ENCODE peak calls at places on chromosomes 11 and 22, in four cellular contexts. Y is H9; R is small intestine; V is naive thymus-derived CD4-positive, alpha-beta T cell. E is an unnamed sample.
A peak's percentile ranks its signal among the peaks of the same experiment; 100 is the strongest.

GRCh38 chr11:107719557-107720304 is 7.9 kb upstream of the SLN start:
- DNase-seq in R (no peak), Y (no peak), V (no peak), E (no peak)

GRCh38 chr22:36644333-36644757 is 59.2 kb downstream of the CACNG2 start:
- DNase-seq in R (peak; percentile 27), Y (peak; percentile 69), V (peak; percentile 22), E (no peak)

GRCh38 chr11:75371930-75372876 is 20.7 kb upstream of the ARRB1 start:
- DNase-seq in R (peak; percentile 94), Y (no peak), V (no peak), E (no peak)

GRCh38 chr11:19861171-19861570 is 148.5 kb downstream of the NAV2 start:
- DNase-seq in Y (no peak), V (no peak), R (no peak), E (no peak)

GRCh38 chr11:57217053-57217452 is 20.0 kb downstream of the APLNR start:
- DNase-seq in Y (no peak), R (no peak), V (no peak), E (no peak)

GRCh38 chr22:37432708-37433054 is 5.4 kb upstream of the ELFN2 start:
- DNase-seq in R (no peak), V (no peak), Y (no peak), E (no peak)

GRCh38 chr11:128517457-128518230 is 69.7 kb downstream of the ETS1 start:
- DNase-seq in Y (no peak), V (peak; percentile 1), R (no peak), E (no peak)

GRCh38 chr11:47296045-47296444 is 26.1 kb downstream of the MADD start:
- DNase-seq in R (no peak), Y (no peak), V (no peak), E (no peak)

GRCh38 chr11:43327987-43328386 is 16.2 kb downstream of the API5 start:
- DNase-seq in V (no peak), R (peak; percentile 95), Y (no peak), E (no peak)

GRCh38 chr11:133515075-133515474 is 17.2 kb downstream of the OPCML start:
- DNase-seq in R (no peak), V (no peak), Y (peak; percentile 23), E (no peak)

GRCh38 chr11:57500926-57501325 is 14.6 kb downstream of the SLC43A1 start:
- DNase-seq in Y (no peak), R (no peak), V (no peak), E (no peak)

GRCh38 chr22:32558681-32559355 is 84.2 kb downstream of the FBXO7 start:
- DNase-seq in Y (no peak), V (no peak), R (peak; percentile 63), E (peak; percentile 96)

GRCh38 chr11:31500560-31500959 is 8.9 kb downstream of the IMMP1L start:
- DNase-seq in V (no peak), R (no peak), Y (no peak), E (no peak)

GRCh38 chr11:75576445-75577049 is 14.5 kb downstream of the SERPINH1 start:
- DNase-seq in R (peak; percentile 44), Y (peak; percentile 77), V (no peak), E (no peak)

GRCh38 chr11:11510939-11511338 is 110.9 kb downstream of the GALNT18 start:
- DNase-seq in R (no peak), Y (no peak), V (no peak), E (no peak)

GRCh38 chr22:49784987-49785614 is 42.6 kb downstream of the BRD1 start:
- DNase-seq in R (no peak), V (no peak), Y (no peak), E (no peak)

GRCh38 chr11:7974668-7975067 is 9.4 kb upstream of the NLRP10 start:
- DNase-seq in Y (peak; percentile 53), R (no peak), V (no peak), E (no peak)
- H3K27me3 ChIP-seq in Y (no peaks in the 10 kb centered on the region), R (no peaks in the 10 kb centered on the region), V (no peaks in the 10 kb centered on the region), E (no peaks in the 10 kb centered on the region)

DNA sequence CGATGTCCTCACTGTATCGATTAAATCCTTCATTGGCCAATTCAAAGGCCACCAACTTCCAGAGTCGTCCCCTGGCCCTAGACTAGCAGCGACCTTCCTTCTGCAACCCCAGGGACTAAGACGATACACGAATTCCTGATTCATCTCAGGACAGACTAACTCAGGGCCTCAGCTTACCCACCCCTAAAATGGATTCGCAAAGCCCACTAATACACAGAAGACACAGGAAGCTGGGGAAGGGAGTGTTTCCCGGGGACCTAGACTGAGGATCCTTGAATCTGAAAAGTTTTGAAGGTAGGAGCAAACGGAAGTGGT is 509 bp downstream of the LAMTOR1 start:
- DNase-seq in R (peak; percentile 13), Y (no peak), V (no peak), E (no peak)
- H3K27ac ChIP-seq in R (peak overlapping the region; percentile 80), Y (peak overlapping the region; percentile 34), V (peak overlapping the region; percentile 93), E (peak overlapping the region; percentile 81)

DNA sequence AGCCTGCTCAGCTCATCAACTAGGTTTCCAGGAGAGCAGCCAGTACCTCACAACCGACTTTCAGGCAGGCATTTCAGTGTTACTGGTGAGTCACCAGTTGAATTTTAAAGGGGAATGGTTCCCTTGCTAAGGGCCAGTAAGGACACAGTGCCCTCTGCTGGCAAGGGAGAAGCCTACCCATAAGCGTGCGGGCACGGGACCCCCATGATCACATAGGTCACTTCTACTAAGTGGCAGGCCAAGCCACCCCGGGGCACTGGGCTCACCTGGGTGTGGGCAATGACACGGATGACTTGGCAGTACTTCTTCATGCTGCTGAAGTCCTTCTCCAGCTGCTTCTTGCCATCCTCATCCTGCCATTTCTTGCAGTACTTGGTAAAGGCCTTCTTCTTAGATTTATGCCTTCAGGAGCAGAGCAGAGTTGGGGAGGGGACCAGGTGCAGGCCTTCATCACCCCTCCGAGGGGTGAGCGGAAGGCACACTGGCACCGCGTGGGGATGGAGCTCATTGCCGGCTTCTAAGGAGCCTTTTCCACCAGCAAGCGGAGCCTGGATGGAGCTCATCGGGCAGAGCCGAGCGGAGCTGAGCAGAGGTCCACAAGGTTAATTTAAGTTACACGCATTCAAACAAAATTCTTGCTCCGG is 2.9 kb downstream of the RPL3 start:
- DNase-seq in Y (peak; percentile 88), R (peak; percentile 82), V (peak; percentile 69), E (peak; percentile 80)
- H3K27me3 ChIP-seq in Y (no peaks in the 10 kb centered on the region), R (no peaks in the 10 kb centered on the region), V (no peaks in the 10 kb centered on the region), E (no peaks in the 10 kb centered on the region)

DNA sequence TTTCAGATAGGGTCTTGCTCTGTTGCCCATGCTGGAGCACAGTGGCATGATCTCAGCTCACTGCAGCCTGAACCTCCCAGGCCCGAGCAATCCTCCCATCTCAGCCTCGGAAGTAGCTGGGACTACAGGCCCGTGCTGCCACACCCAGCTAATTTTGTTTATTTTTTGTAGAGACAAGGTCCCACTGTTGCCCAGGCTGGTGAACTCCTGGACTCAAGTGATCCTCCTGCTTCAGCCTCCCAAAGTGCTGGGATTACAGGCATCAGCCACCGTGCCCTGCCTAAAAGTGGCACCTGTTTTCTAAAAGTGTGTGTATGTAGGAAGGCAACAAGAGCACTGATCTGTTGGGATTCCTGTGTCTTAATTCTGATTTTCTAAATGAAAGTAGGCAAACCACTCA is 20.2 kb downstream of the PACS1 start:
- DNase-seq in R (no peak), Y (no peak), V (no peak), E (no peak)
- H3K27ac ChIP-seq in R (no peak overlapping the region), Y (no peak overlapping the region), V (no peak overlapping the region), E (no peak overlapping the region)

DNA sequence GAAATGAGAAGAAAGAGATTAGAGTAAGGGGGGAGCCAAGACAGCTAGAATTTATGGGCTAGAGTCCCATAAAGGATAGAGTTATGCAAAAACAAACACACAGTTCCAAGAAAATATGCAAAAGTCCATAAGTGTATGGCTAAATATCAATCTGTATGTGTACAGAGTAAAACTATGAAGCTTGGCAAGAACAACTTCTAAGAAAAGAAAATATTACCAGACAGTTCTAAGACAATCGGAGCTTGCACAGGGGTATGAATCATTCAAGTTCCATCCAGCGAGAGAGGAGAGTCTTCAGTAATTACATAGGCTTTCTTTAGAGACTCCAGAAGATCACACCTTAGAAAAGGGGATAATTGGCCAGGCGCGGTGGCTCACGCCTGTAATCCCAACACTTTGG is 41.8 kb downstream of the GDPD4 start:
- DNase-seq in Y (no peak), R (no peak), V (no peak), E (no peak)
- H3K27me3 ChIP-seq in Y (no peaks in the 10 kb centered on the region), R (no peaks in the 10 kb centered on the region), V (no peaks in the 10 kb centered on the region), E (no peaks in the 10 kb centered on the region)

GRCh38 chr11:66011785-66012303 is at the start of gene CST6:
- DNase-seq in V (no peak), Y (peak; percentile 63), R (no peak), E (no peak)

GRCh38 chr11:66013762-66014100 is 1.9 kb downstream of the CST6 start:
- DNase-seq in Y (no peak), V (no peak), R (no peak), E (peak; percentile 47)

GRCh38 chr11:66011239-66011784 is 496 bp upstream of the CST6 start:
- DNase-seq in V (no peak), R (no peak), Y (peak; percentile 71), E (peak; percentile 94)

GRCh38 chr11:66012946-66013761 is 1.3 kb downstream of the CST6 start:
- DNase-seq in V (no peak), R (no peak), Y (no peak), E (peak; percentile 58)

DNA sequence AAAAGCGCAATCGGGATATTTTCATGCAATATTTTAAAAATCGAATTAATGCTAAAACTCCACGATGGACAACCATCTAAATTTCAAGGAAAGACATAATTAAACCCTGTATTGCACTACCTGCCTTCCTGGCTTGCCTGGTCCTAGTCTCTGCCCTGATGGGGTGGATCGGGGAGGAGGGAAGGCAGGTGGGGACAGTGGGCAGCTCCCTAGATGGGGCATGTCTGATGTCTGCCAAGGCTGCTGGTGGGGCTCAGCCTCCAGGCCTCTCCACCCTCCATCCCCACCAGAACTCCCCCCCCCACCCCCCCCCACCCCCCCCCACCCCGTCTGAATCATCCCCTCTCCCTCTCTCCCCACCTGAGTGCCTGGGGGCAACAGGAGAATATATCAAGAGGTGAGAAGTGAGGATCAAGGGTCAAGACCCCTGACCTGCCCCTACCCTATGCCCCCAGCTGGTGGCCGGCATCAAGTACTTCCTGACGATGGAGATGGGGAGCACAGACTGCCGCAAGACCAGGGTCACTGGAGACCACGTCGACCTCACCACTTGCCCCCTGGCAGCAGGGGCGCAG is 650 bp downstream of the CST6 start:
- DNase-seq in R (no peak), V (no peak), Y (no peak), E (no peak)
- H3K27ac ChIP-seq in R (no peak overlapping the region), V (no peak overlapping the region), Y (no peak overlapping the region), E (peak overlapping the region; percentile 75)

GRCh38 chr11:115505165-115505564 is 950 bp upstream of the CADM1 start:
- DNase-seq in V (no peak), R (no peak), Y (no peak), E (no peak)
- H3K27me3 ChIP-seq in V (peaks cover 19% of the 10 kb centered on the region), R (peaks cover 4% of the 10 kb centered on the region), Y (peaks cover 21% of the 10 kb centered on the region), E (peaks cover 58% of the 10 kb centered on the region)

DNA sequence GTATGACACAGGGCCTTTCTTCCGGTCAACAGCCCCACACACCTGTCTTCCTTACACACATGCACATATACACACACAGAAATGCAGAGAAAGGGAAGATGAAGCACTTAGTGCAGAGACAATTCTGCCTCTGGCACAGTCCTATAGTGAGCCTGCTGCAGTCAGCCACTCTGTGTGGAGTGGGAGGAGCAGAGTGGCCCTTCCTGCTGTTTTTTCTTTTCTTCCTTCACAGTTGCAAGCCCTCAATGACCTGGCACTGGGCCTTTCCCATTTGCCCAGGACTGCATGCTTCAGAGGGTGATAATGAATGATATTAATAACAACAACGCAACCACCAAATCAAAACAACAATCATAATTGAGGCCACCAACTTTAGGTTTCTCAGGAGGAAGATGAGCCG is 527.0 kb upstream of the B3GAT1 start:
- DNase-seq in R (no peak), V (no peak), Y (no peak), E (no peak)
- H3K27ac ChIP-seq in R (no peak overlapping the region), V (no peak overlapping the region), Y (no peak overlapping the region), E (no peak overlapping the region)

GRCh38 chr11:130165601-130166456 is 6.2 kb downstream of the ST14 start:
- DNase-seq in Y (no peak), V (no peak), R (peak; percentile 93), E (no peak)
- H3K27me3 ChIP-seq in Y (peaks cover 17% of the 10 kb centered on the region), V (peaks cover 5% of the 10 kb centered on the region), R (no peaks in the 10 kb centered on the region), E (no peaks in the 10 kb centered on the region)

GRCh38 chr11:3139086-3139440 is 26.0 kb downstream of the OSBPL5 start:
- DNase-seq in V (no peak), Y (no peak), R (no peak), E (no peak)
- H3K27ac ChIP-seq in V (no peak overlapping the region), Y (no peak overlapping the region), R (no peak overlapping the region), E (no peak overlapping the region)

E was measured in RWPE2.